ENCODE peak calls at places on chromosome 11, in six cellular contexts. B is stomach, Q is A549, O is esophagus muscularis mucosa, V is right lobe of liver, G is heart left ventricle. W is an unnamed sample.

GRCh38 chr11:80309301-80309700 is 868.5 kb upstream of the TENM4 start:
- DNase-seq in G (no peak), B (no peak), V (no peak), Q (no peak), O (no peak), W (no peak)

GRCh38 chr11:19508166-19508565 is 204.5 kb upstream of the NAV2 start:
- DNase-seq in G (no peak), O (no peak), B (peak), Q (peak), V (peak), W (no peak)

GRCh38 chr11:126391970-126392637 is 36.6 kb downstream of the ST3GAL4 start:
- DNase-seq in O (no peak), V (no peak), G (no peak), B (no peak), Q (no peak), W (no peak)

GRCh38 chr11:17208257-17208999 is 642 bp upstream of the PIK3C2A start:
- DNase-seq in G (no peak), O (peak), V (no peak), Q (peak), B (peak), W (peak)

GRCh38 chr11:122863704-122864326 is 18.7 kb upstream of the JHY start:
- DNase-seq in B (no peak), O (peak), Q (peak), G (no peak), V (peak), W (peak)

GRCh38 chr11:16266021-16266420 is 90.3 kb downstream of the SOX6 start:
- DNase-seq in G (no peak), B (no peak), V (no peak), O (no peak), Q (no peak), W (no peak)

GRCh38 chr11:131025020-131025419 is 108.7 kb upstream of the SNX19 start:
- DNase-seq in O (no peak), G (no peak), V (no peak), B (no peak), Q (peak), W (no peak)

GRCh38 chr11:104060004-104060403 is 23.6 kb downstream of the DDI1 start:
- DNase-seq in B (no peak), Q (no peak), O (no peak), G (no peak), V (no peak), W (no peak)

GRCh38 chr11:100576044-100577021 is 110.8 kb upstream of the ARHGAP42 start:
- DNase-seq in V (no peak), G (no peak), O (no peak), B (no peak), Q (peak), W (no peak)

GRCh38 chr11:16356751-16357365 is 512 bp upstream of the SOX6 start:
- DNase-seq in B (no peak), Q (no peak), G (no peak), O (no peak), V (no peak), W (peak)

GRCh38 chr11:18171377-18172000 is 1.1 kb upstream of the MRGPRX4 start:
- DNase-seq in Q (peak), G (no peak), B (no peak), V (peak), O (no peak), W (no peak)

GRCh38 chr11:74123008-74123448 is 47.8 kb downstream of the C2CD3 start:
- DNase-seq in O (no peak), Q (peak), G (no peak), B (no peak), V (no peak), W (no peak)
- TF ChIP-seq CTCF in O (no peak), Q (no peak), G (no peak), B (no peak), V (no peak), W (no peak)

GRCh38 chr11:78465169-78465942 is 47.7 kb upstream of the GAB2 start:
- DNase-seq in Q (no peak), O (no peak), V (peak), B (no peak), G (no peak), W (no peak)
- TF ChIP-seq POLR2A in Q (no peak), O (no peak), V (no peak), B (no peak), G (no peak), W (no peak)

GRCh38 chr11:45179686-45180085 is 33.2 kb downstream of the PRDM11 start:
- DNase-seq in G (no peak), V (no peak), O (no peak), B (no peak), Q (no peak), W (no peak)

GRCh38 chr11:45178890-45179663 is 32.6 kb downstream of the PRDM11 start:
- DNase-seq in G (no peak), B (no peak), V (no peak), O (no peak), Q (no peak), W (no peak)

GRCh38 chr11:45181595-45182550 is 35.4 kb downstream of the PRDM11 start:
- DNase-seq in V (no peak), Q (no peak), B (no peak), G (no peak), O (no peak), W (no peak)

GRCh38 chr11:45180888-45181594 is 34.6 kb downstream of the PRDM11 start:
- DNase-seq in G (peak), O (no peak), B (peak), Q (peak), V (peak), W (peak)

GRCh38 chr11:45180158-45180887 is 33.9 kb downstream of the PRDM11 start:
- DNase-seq in B (peak), G (peak), V (peak), Q (peak), O (no peak), W (peak)
- TF ChIP-seq CTCF in B (no peak), G (peak), V (peak), Q (peak), O (peak), W (peak)

DNA sequence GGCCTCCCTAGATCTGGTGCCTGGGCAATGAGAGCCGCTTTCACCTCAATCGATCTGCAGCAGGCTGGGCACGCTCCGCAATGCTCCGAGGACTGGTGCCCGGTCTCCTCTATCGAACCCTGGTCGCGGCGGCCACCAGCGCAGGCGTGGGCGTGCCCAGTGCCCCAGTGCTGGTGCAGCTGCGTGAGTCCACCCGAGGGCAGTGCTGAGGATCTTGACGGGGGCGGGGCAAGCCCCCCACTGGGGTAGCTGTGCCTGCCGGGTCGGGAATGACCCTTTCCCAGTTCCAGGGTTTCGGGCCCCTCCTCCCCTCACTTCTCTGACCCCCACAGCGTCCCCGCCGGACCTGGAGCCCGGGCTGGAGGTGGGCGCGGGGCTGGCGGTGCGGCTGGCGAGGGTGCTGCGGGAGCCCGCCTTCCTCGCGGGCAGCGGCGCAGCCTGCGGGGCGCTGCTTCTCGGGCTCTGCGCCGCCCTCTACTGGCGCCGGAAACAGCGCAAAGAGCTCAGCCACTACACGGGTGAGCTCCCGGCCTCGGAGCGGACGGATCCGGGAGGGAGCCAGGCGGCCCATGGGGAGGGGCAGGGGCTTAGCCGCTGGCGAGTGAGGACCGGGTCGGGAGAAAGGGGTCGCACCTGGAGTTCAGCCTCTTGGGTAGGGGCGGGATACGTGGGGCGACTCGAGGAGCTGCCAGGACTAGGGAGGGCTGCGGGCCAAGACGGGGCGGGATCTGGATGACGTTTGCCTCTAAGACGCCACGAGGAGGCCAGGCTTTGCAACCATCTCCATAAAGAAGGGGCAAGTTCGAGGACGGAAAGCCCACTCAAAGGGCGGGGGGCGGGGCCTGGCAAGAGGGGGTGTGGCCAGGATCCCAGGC is 10.9 kb downstream of the ROBO3 start:
- DNase-seq in B (peak), O (peak), V (peak), Q (peak), G (peak), W (peak)
- TF ChIP-seq POLR2A in B (no peak), O (no peak), V (peak), Q (peak), G (no peak), W (peak)

DNA sequence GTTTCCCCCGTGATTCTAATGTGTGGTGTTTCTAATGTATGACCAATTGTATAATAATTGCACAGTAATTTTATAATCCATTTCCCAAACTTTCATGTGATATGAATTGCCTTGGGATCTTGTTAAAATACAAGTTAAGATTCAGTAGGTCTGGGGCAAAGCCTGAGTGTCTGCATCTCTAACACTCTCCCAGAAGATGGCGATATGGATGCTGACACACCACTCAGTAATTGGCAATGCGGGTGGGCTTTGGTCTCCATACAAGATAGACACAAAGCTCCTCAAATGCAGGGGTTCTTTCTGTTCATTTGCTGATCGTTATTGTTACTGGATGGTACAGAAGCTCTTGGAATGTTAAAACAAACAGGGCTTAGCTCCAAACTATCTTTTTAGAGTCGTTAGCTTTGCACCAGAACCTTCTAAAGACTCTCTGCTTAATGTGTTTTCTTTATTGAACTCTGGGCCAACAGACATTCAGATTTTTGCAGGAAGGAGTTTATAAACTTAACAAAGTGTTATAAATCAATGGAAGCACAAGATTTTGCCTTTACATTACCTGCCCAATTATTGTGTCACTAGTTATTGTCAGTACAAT is 45.4 kb upstream of the ANO3 start:
- DNase-seq in O (no peak), Q (no peak), G (no peak), V (no peak), B (no peak), W (no peak)
- TF ChIP-seq CTCF in O (peak), Q (peak), G (peak), V (no peak), B (no peak), W (no peak)